ENCODE peak calls at places on chromosomes 16 and 17, in four cellular contexts. B is GM12878, N is K562, C is HepG2. G is an unnamed sample.

GRCh38 chr16:35636831-35637230 is 2177.4 kb downstream of the TP53TG3F start:
- DNase-seq in N (no peak), C (no peak), B (no peak), G (no peak)

GRCh38 chr17:62587554-62587953 is 39.9 kb upstream of the MRC2 start:
- DNase-seq in C (no peak), B (no peak), N (no peak), G (no peak)

GRCh38 chr17:32928527-32929287 is 754 bp downstream of the TMEM98 start:
- DNase-seq in B (no peak), N (no peak), C (no peak), G (no peak)

GRCh38 chr16:14300631-14301149 is 229.6 kb downstream of the MRTFB start:
- DNase-seq in B (no peak), C (peak; percentile 88), N (peak; percentile 64), G (peak; percentile 36)

GRCh38 chr17:54935487-54935886 is 33.0 kb downstream of the COX11 start:
- DNase-seq in C (no peak), N (no peak), B (no peak), G (no peak)

GRCh38 chr17:77042688-77043330 is 98.0 kb upstream of the SEC14L1 start:
- DNase-seq in C (no peak), B (no peak), N (no peak), G (no peak)

GRCh38 chr16:51949260-51949659 is 597.7 kb downstream of the TOX3 start:
- DNase-seq in N (no peak), C (no peak), B (no peak), G (no peak)

GRCh38 chr17:7114875-7115614 is 423 bp upstream of the ASGR2 start:
- DNase-seq in B (no peak), N (no peak), C (peak; percentile 91), G (no peak)

GRCh38 chr16:28982418-28982817 is 2.4 kb upstream of the LAT start:
- DNase-seq in B (no peak), N (no peak), C (no peak), G (no peak)

DNA sequence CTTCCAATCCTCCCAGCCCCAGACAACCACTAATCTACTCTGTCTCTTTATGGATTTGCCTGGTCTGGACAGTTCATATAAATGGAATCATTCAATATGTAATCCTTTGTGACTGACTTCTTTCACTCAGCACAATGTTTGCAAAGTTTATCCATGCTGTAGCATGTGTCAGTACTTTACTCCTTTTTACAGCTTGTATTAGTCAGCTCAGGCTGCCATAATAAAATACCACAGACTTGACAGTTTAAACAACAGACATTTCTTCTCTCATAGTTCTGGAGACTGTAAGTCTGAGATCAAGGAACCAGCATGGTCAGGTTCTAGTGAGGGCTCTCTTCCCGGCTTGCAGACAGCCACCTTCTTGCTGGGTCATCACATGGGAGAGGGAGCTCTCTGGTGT is 41.3 kb downstream of the GPRC5B start:
- DNase-seq in B (no peak), N (no peak), C (no peak), G (no peak)
- TF ChIP-seq SP1 in B (no peak), N (no peak), C (no peak), G (no peak)

GRCh38 chr17:880074-880870 is 98.1 kb downstream of the MRM3 start:
- DNase-seq in N (no peak), C (no peak), B (no peak), G (no peak)
- TF ChIP-seq FOXM1 in N (no peak), C (no peak), B (no peak), G (no peak)

DNA sequence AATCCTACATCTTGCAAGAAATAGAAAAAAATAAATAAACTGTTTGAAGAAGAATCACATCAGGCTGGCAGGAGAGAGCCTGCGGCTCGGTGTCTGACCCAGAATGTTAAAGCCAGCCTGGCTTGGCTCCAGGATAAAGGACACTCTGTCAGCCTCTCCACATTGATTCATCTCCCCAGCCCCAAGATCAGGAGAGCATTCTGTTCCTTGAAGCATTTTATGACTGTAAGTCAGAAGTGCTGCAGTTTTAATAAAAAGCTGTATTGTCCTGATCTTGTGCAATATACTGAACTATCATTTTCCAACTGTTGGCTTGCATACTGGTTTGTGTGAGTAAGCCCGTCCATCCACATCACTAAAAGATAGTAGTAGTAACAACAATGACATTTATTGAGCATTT is 426.6 kb downstream of the HAPSTR1 start:
- DNase-seq in C (no peak), B (no peak), N (no peak), G (no peak)
- TF ChIP-seq SP1 in C (no peak), B (no peak), N (no peak), G (no peak)

GRCh38 chr16:57356547-57356946 is 2.0 kb upstream of the CCL22 start:
- DNase-seq in B (no peak), C (no peak), N (no peak), G (no peak)

GRCh38 chr16:57355898-57356414 is 2.6 kb upstream of the CCL22 start:
- DNase-seq in B (no peak), N (no peak), C (no peak), G (no peak)

GRCh38 chr16:57357330-57358151 is 1.0 kb upstream of the CCL22 start:
- DNase-seq in C (peak; percentile 46), N (no peak), B (peak; percentile 60), G (no peak)

GRCh38 chr16:57360321-57360935 is 1.8 kb downstream of the CCL22 start:
- DNase-seq in C (no peak), B (no peak), N (no peak), G (peak; percentile 2)

GRCh38 chr16:57358527-57359095 is at the start of gene CCL22:
- DNase-seq in B (peak; percentile 45), N (no peak), C (no peak), G (no peak)
- TF ChIP-seq FOXM1 in B (peak; percentile 45), N (no peak), C (no peak), G (no peak)

GRCh38 chr16:47848481-47849109 is 307.2 kb downstream of the ABCC12 start:
- DNase-seq in C (no peak), B (no peak), N (no peak), G (no peak)
- TF ChIP-seq SP1 in C (no peak), B (no peak), N (no peak), G (no peak)

DNA sequence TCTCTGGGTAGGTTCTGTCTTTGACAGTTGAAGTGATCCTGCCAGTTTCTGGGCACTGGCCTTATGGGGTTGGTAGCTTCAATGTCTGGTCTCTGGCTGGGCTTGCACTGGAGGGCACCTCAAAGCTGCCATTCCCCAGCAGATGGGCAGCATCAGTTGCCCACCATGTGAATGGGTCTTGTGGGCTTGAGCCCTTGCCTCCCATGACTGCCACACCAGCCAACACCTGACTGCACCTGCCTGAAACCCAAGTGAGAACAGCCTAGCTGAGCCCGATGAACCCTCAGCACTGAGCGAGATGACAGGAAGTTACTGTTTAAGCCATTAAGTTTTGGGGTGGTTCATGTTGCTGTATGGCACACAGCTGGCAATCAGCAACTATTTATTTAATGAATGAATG is 69.1 kb upstream of the AXIN2 start:
- DNase-seq in N (no peak), B (no peak), C (no peak), G (no peak)
- TF ChIP-seq FOXM1 in N (no peak), B (no peak), C (no peak), G (no peak)

GRCh38 chr16:69399361-69399760 is 13.6 kb upstream of the TERF2 start:
- DNase-seq in C (no peak), B (no peak), N (no peak), G (no peak)
- TF ChIP-seq SP1 in C (no peak), B (no peak), N (no peak), G (no peak)

DNA sequence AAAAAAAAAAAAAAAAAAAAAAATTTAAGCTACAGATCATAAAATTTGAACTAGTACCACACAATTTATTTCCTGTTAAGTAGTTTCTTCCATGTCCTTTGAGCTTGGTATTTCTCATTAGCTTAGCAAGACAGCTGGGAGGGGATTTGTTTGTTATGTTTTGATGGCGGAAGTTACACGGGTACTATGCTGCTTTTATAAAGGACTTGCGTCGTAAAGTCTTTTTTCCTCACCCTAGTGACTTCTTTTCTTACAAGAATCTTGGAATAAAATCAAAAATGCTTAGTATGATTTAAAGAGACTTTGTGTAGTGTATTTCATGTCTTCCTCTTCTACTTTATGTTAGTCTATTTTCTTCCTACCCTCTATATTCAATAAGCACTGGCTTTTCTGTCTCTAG is 89.1 kb downstream of the NLK start:
- DNase-seq in N (no peak), B (no peak), C (no peak), G (no peak)
- TF ChIP-seq FOXM1 in N (no peak), B (no peak), C (no peak), G (no peak)

GRCh38 chr17:42456223-42457106 is 2.2 kb upstream of the ATP6V0A1 start:
- DNase-seq in B (peak; percentile 57), N (peak; percentile 62), C (no peak), G (no peak)
- TF ChIP-seq SP1 in B (no peak), N (no peak), C (no peak), G (no peak)

GRCh38 chr17:30377574-30377973 is 1.2 kb upstream of the CPD start:
- DNase-seq in N (no peak), B (no peak), C (no peak), G (no peak)

GRCh38 chr17:30375661-30376060 is 3.1 kb upstream of the CPD start:
- DNase-seq in C (no peak), B (no peak), N (peak; percentile 12), G (no peak)

GRCh38 chr17:30378191-30378796 is 433 bp upstream of the CPD start:
- DNase-seq in B (no peak), C (no peak), N (peak; percentile 32), G (no peak)

GRCh38 chr17:30378797-30379302 is at the start of gene CPD:
- DNase-seq in N (peak; percentile 99), B (peak; percentile 69), C (peak; percentile 83), G (peak; percentile 90)

DNA sequence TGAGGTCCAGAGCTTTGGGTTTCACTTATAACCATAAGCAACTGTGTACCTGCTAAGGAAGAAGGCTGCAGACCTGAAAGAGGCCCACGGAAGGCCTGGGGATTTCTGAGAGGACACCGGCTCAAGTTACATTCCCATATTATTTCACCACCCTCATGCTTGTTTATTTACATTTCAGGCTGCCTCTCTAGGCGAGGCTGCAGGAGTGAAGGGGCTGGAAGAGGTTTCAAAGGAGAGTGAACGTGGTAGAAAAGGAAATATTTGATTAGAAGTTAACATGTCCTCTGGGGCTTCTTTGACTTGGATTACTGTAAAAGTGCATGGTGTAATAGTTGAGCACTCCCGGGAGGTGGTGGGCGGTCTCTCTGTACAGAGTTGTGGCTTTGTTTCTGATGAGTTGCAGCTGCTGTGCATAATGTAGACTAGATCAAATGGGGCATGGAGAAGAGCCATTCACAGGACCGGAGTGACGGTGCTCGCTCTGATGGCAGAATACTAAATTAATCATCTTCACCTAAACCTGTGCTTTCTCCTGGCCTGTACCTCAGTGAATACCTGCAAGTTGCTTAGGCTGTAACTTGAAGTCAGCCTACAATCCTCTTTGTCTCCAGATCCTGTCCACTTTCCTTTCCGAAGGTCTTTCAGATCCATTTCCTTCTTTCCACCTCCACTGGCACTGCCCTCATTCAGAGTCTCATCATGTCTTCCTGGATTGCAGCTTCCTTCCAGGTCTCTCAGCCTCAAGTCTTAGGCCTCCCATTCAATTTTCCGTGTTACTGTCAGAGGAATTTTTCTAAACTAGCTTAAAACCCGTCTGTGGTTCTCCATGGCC is 1.9 kb upstream of the CPD start:
- DNase-seq in B (peak; percentile 40), N (peak; percentile 13), C (peak; percentile 88), G (peak; percentile 30)
- TF ChIP-seq FOXM1 in B (no peak), N (no peak), C (no peak), G (no peak)